ENCODE peak calls at places on chromosome 4, in four cellular contexts. R is heart left ventricle, M is upper lobe of left lung, G is right lobe of liver. T is an unnamed sample.

GRCh38 chr4:41120297-41121217 is 93.8 kb downstream of the APBB2 start:
- ATAC-seq in R (peak; percentile 62), M (peak; percentile 67), G (peak; percentile 81), T (peak; percentile 86)

GRCh38 chr4:41784191-41784979 is 35.9 kb upstream of the PHOX2B start:
- ATAC-seq in R (no peak), M (no peak), G (no peak), T (no peak)

GRCh38 chr4:8002525-8003309 is 63.1 kb upstream of the AFAP1 start:
- ATAC-seq in R (no peak), M (no peak), G (no peak), T (no peak)

GRCh38 chr4:7929530-7929951 is 10.1 kb downstream of the AFAP1 start:
- ATAC-seq in R (no peak), M (peak; percentile 64), G (no peak), T (peak; percentile 26)

GRCh38 chr4:70734971-70735370 is 13.2 kb downstream of the RUFY3 start:
- ATAC-seq in R (no peak), M (peak; percentile 26), G (peak; percentile 15), T (no peak)

GRCh38 chr4:85499573-85499972 is 24.6 kb downstream of the ARHGAP24 start:
- ATAC-seq in R (no peak), M (no peak), G (no peak), T (no peak)

GRCh38 chr4:147173317-147173716 is 227.7 kb upstream of the TTC29 start:
- ATAC-seq in R (peak; percentile 35), M (no peak), G (no peak), T (no peak)

GRCh38 chr4:128358231-128358902 is 70.8 kb upstream of the PGRMC2 start:
- ATAC-seq in R (peak; percentile 70), M (peak; percentile 87), G (peak; percentile 18), T (no peak)

GRCh38 chr4:129231907-129232626 is 136.1 kb downstream of the C4orf33 start:
- ATAC-seq in R (no peak), M (no peak), G (no peak), T (no peak)

GRCh38 chr4:76435689-76436176 is 704 bp downstream of the SHROOM3 start:
- ATAC-seq in R (no peak), M (peak; percentile 29), G (peak; percentile 39), T (no peak)
- H3K4me3 ChIP-seq in R (peak overlapping the region; percentile 46), M (peak overlapping the region; percentile 26), G (no peak overlapping the region), T (peak overlapping the region; percentile 63)

GRCh38 chr4:3115637-3116300 is 41.3 kb downstream of the HTT start:
- ATAC-seq in R (peak; percentile 43), M (peak; percentile 49), G (no peak), T (peak; percentile 61)
- TF ChIP-seq POLR2A in R (no peak), M (no peak), G (no peak), T (no peak)

DNA sequence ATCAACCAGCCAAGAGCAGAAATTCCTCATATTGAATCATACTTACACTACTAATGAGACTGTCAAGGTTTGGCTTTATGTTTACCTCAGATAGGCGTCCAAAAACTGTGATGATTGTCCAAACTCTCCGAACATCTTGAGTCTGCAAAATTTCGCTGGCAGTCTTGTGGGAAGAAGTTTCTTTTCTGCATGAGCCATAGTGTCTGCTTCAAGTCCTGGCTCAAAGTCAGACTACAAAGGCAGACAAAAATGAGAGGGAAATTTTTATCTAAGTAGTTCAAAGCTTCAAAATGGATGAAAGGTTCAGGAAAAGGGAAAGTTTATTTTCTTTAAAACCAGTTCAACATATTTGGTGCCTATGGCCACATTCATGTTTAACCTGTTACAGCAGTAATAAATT is 40.7 kb downstream of the PALLD start:
- ATAC-seq in R (no peak), M (no peak), G (no peak), T (no peak)
- H3K4me3 ChIP-seq in R (no peak overlapping the region), M (no peak overlapping the region), G (no peak overlapping the region), T (no peak overlapping the region)

DNA sequence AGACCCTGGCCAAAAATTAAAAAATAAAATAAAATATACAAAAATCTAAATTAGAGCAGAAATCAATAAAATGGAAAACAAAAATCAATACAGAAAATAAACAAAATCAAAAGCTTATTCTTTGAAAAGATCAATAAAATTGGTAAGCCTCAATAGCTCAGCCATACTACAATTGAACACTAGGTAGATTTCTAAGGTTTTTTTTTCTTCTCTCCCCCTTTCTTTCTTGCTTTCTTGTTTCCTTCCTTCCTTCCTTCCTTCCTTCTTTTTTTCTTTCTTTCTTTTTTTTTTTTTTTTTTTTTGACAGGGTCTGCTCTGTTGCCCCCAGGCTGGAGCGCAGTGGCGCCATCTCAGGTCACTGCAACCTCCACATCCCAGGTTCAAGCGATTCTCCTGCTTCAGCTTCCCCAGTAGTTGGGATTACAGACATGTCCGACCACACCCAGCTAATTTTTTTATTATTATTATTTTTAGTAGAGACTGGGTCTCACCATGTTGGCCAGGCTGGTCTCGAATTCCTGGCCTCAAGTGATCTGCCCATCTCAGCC is 23.4 kb upstream of the PPP3CA start:
- ATAC-seq in R (no peak), M (no peak), G (no peak), T (no peak)
- TF ChIP-seq POLR2A in R (no peak), M (no peak), G (no peak), T (no peak)

DNA sequence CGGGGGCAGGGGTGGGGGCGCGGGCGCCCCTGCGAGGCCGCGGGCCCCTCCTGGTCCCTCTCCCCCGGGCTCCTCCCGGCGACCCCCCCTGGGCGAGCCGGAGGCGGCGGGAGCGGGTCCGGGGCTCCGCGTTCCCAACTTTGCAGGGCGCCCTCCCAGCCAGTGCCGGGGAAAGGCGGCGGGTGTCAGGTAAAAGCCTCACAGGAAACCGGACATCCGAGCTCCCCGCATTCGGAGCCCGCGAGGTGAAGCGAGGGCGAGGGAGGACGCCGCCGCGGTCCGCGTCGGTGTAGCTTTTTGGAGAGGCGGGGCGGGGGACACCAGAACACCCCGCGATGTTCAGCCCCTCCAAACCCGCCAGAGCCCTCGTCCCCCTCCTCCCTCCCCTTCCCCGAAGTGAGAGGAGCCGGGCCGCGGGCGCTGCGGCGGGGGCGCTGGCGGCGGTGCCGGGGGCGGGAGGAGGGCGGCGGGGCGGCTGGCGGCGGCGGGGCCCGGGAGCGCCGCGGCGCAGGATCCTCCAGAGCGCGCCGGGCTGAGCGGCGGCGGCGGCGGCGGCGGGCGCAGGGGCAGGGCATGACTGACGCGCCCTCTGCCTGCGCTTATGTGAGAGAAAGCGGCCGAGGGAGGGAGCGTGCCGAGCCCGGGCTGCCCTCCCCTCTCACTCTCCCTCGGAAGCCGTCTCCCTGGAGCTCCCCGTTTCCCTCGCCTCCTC is at the start of gene VEGFC:
- ATAC-seq in R (peak; percentile 63), M (peak; percentile 90), G (peak; percentile 85), T (peak; percentile 89)
- H3K4me3 ChIP-seq in R (peak within 1 kb of the TSS; percentile 74), M (peak within 1 kb of the TSS; percentile 77), G (peak within 1 kb of the TSS; percentile 23), T (peak within 1 kb of the TSS; percentile 77)

GRCh38 chr4:53653484-53654053 is 62.3 kb upstream of the LNX1 start:
- ATAC-seq in R (no peak), M (no peak), G (peak; percentile 90), T (no peak)
- TF ChIP-seq POLR2A in R (no peak), M (no peak), G (no peak), T (no peak)

GRCh38 chr4:6307230-6307629 is 37.6 kb downstream of the WFS1 start:
- ATAC-seq in R (no peak), M (no peak), G (no peak), T (no peak)

GRCh38 chr4:6308890-6309643 is 39.4 kb downstream of the WFS1 start:
- ATAC-seq in R (no peak), M (peak; percentile 53), G (peak; percentile 49), T (peak; percentile 85)

GRCh38 chr4:6307891-6308290 is 38.2 kb downstream of the WFS1 start:
- ATAC-seq in R (no peak), M (no peak), G (no peak), T (no peak)

GRCh38 chr4:6306299-6306698 is 36.6 kb downstream of the WFS1 start:
- ATAC-seq in R (no peak), M (no peak), G (no peak), T (no peak)

GRCh38 chr4:6309755-6310154 is 40.1 kb downstream of the WFS1 start:
- ATAC-seq in R (no peak), M (no peak), G (no peak), T (no peak)
- H3K4me3 ChIP-seq in R (peak overlapping the region; percentile 59), M (peak overlapping the region; percentile 58), G (no peak overlapping the region), T (no peak overlapping the region)

GRCh38 chr4:3085948-3086670 is 11.6 kb downstream of the HTT start:
- ATAC-seq in R (no peak), M (no peak), G (no peak), T (no peak)
- TF ChIP-seq POLR2A in R (no peak), M (no peak), G (no peak), T (no peak)